ENCODE peak calls at places on chromosomes 13 and 19, in six cellular contexts. K is GM12865; R is activated T-cell treated with anti-CD3 and anti-CD28 coated beads, Interleukin-2, amount 50 U/mL, for 72 hours; D is H1; U is GM06990; X is activated naive CD8-positive, alpha-beta T cell treated with anti-CD3 and anti-CD28 coated beads, Interleukin-2, amount 50 U/mL, for 24 hours. E is an unnamed sample.

GRCh38 chr13:19665427-19665859 is 32.0 kb downstream of the MPHOSPH8 start:
- DNase-seq in K (no peak), R (no peak), D (no peak), U (no peak), X (no peak), E (no peak)

GRCh38 chr13:37369618-37370017 is 228.9 kb downstream of the POSTN start:
- DNase-seq in K (no peak), R (no peak), D (no peak), U (no peak), X (no peak), E (no peak)

GRCh38 chr19:13214036-13214730 is 64.0 kb downstream of the IER2 start:
- DNase-seq in K (no peak), R (no peak), D (no peak), U (no peak), X (no peak), E (no peak)

GRCh38 chr13:34357435-34358232 is 539.7 kb downstream of the RFC3 start:
- DNase-seq in K (peak), R (no peak), D (no peak), U (no peak), X (no peak), E (no peak)

GRCh38 chr13:37406031-37406430 is 192.5 kb downstream of the POSTN start:
- DNase-seq in K (no peak), R (no peak), D (no peak), U (no peak), X (no peak), E (no peak)

GRCh38 chr13:34048652-34049051 is 230.7 kb downstream of the RFC3 start:
- DNase-seq in K (no peak), R (no peak), D (no peak), U (no peak), X (no peak), E (no peak)

GRCh38 chr19:5292453-5292842 is 48.2 kb downstream of the PTPRS start:
- DNase-seq in K (no peak), R (peak), D (no peak), U (peak), X (peak), E (no peak)

GRCh38 chr13:39463611-39464010 is 139.4 kb downstream of the LHFPL6 start:
- DNase-seq in K (no peak), R (no peak), D (no peak), U (no peak), X (no peak), E (no peak)

GRCh38 chr19:1079566-1080111 is 12.7 kb downstream of the ARHGAP45 start:
- DNase-seq in K (no peak), R (peak), D (no peak), U (no peak), X (peak), E (no peak)

GRCh38 chr19:42191855-42192254 is 25.6 kb downstream of the DEDD2 start:
- DNase-seq in K (no peak), R (peak), D (no peak), U (no peak), X (peak), E (no peak)

GRCh38 chr13:101869553-101869952 is 417.1 kb downstream of the ITGBL1 start:
- DNase-seq in K (no peak), R (no peak), D (no peak), U (no peak), X (no peak), E (no peak)

GRCh38 chr13:24683833-24684599 is 3.8 kb downstream of the ATP12A start:
- DNase-seq in K (peak), R (peak), D (peak), U (peak), X (peak), E (peak)

GRCh38 chr13:113024466-113024865 is 55.5 kb downstream of the MCF2L start:
- DNase-seq in K (no peak), R (no peak), D (no peak), U (no peak), X (no peak), E (no peak)

E was measured in GM18507.